ENCODE peak calls at places on chromosomes 6 and 20, in five cellular contexts. O is HepG2, M is A549, U is GM12878, G is K562. I is an unnamed sample.

GRCh38 chr6:105539879-105540278 is 137.0 kb upstream of the PREP start:
- DNase-seq in O (no peak), M (no peak), U (no peak), G (no peak), I (no peak)

GRCh38 chr6:10733151-10733715 is 10.4 kb downstream of the TMEM14C start:
- DNase-seq in O (no peak), M (no peak), U (no peak), G (no peak), I (no peak)

GRCh38 chr6:105484238-105485161 is 81.6 kb upstream of the PREP start:
- DNase-seq in O (peak), M (peak), U (no peak), G (peak), I (peak)

GRCh38 chr6:4840169-4840568 is 64.0 kb downstream of the CDYL start:
- DNase-seq in O (no peak), M (no peak), U (no peak), G (no peak), I (no peak)

GRCh38 chr6:150876598-150876997 is 11.1 kb downstream of the MTHFD1L start:
- DNase-seq in O (no peak), M (no peak), U (no peak), G (no peak), I (no peak)

GRCh38 chr6:25749837-25750236 is 4.7 kb upstream of the SLC17A4 start:
- DNase-seq in O (no peak), M (no peak), U (no peak), G (no peak), I (no peak)

GRCh38 chr6:81475646-81476045 is 276.8 kb downstream of the TENT5A start:
- DNase-seq in O (no peak), M (no peak), U (no peak), G (no peak), I (no peak)

GRCh38 chr6:158225767-158226166 is 57.6 kb downstream of the GTF2H5 start:
- DNase-seq in O (no peak), M (no peak), U (no peak), G (no peak), I (no peak)

GRCh38 chr20:7776148-7776547 is 164.1 kb downstream of the HAO1 start:
- DNase-seq in O (no peak), M (no peak), U (no peak), G (no peak), I (no peak)

GRCh38 chr20:44861547-44862006 is 23.9 kb upstream of the YWHAB start:
- DNase-seq in O (no peak), M (no peak), U (no peak), G (no peak), I (no peak)

GRCh38 chr20:25269057-25269832 is 21.4 kb downstream of the PYGB start:
- DNase-seq in O (no peak), M (no peak), U (no peak), G (no peak), I (peak)

GRCh38 chr6:24234043-24234442 is 108.0 kb downstream of the NRSN1 start:
- DNase-seq in O (no peak), M (no peak), U (no peak), G (no peak), I (no peak)

GRCh38 chr6:130851026-130851425 is 23.8 kb downstream of the SMLR1 start:
- DNase-seq in O (no peak), M (no peak), U (no peak), G (no peak), I (no peak)

GRCh38 chr6:134870677-134871498 is 79.0 kb downstream of the ALDH8A1 start:
- DNase-seq in O (no peak), M (no peak), U (peak), G (no peak), I (no peak)

GRCh38 chr6:133203344-133203697 is 37.8 kb upstream of the EYA4 start:
- DNase-seq in O (no peak), M (no peak), U (no peak), G (no peak), I (no peak)

GRCh38 chr6:43250992-43251373 is 7.7 kb downstream of the TTBK1 start:
- DNase-seq in O (no peak), M (no peak), U (no peak), G (no peak), I (no peak)

GRCh38 chr20:25725639-25726038 is 29.0 kb upstream of the ZNF337 start:
- DNase-seq in O (no peak), M (no peak), U (no peak), G (no peak), I (no peak)

GRCh38 chr6:159463440-159463839 is 229.6 kb downstream of the SOD2 start:
- DNase-seq in O (no peak), M (no peak), U (no peak), G (no peak), I (peak)

GRCh38 chr6:106908386-106908840 is 66.1 kb downstream of the CD24 start:
- DNase-seq in O (no peak), M (no peak), U (no peak), G (no peak), I (no peak)

GRCh38 chr6:139925894-139926641 is 551.6 kb upstream of the CITED2 start:
- DNase-seq in O (peak), M (no peak), U (no peak), G (no peak), I (peak)

GRCh38 chr6:34531580-34532201 is 24.4 kb downstream of the SPDEF start:
- DNase-seq in O (no peak), M (no peak), U (peak), G (peak), I (no peak)

GRCh38 chr20:43032459-43032858 is 157.2 kb downstream of the PTPRT start:
- DNase-seq in O (no peak), M (no peak), U (no peak), G (no peak), I (no peak)

GRCh38 chr20:846894-847278 is 13.4 kb downstream of the FAM110A start:
- DNase-seq in O (no peak), M (no peak), U (no peak), G (no peak), I (no peak)

GRCh38 chr20:2292711-2293110 is 3.1 kb upstream of the TGM3 start:
- DNase-seq in O (no peak), M (no peak), U (no peak), G (no peak), I (no peak)

GRCh38 chr6:75211920-75212590 is 6.2 kb upstream of the COL12A1 start:
- DNase-seq in O (no peak), M (no peak), U (no peak), G (no peak), I (no peak)

GRCh38 chr6:158376650-158377081 is 64.4 kb downstream of the TULP4 start:
- DNase-seq in O (no peak), M (no peak), U (no peak), G (no peak), I (no peak)

GRCh38 chr6:138278326-138278725 is 60.0 kb upstream of the PBOV1 start:
- DNase-seq in O (peak), M (peak), U (no peak), G (peak), I (no peak)

GRCh38 chr6:32081168-32081624 is 27.9 kb downstream of the TNXB start:
- DNase-seq in O (no peak), M (no peak), U (no peak), G (peak), I (peak)

GRCh38 chr20:2873747-2874041 is 413 bp downstream of the PTPRA start:
- DNase-seq in O (peak), M (peak), U (no peak), G (no peak), I (peak)

GRCh38 chr6:158849899-158850806 is 31.0 kb upstream of the EZR start:
- DNase-seq in O (peak), M (peak), U (no peak), G (peak), I (no peak)

GRCh38 chr6:155544677-155545076 is 89.0 kb upstream of the NOX3 start:
- DNase-seq in O (peak), M (no peak), U (no peak), G (no peak), I (no peak)
- TF ChIP-seq SMC3 in O (no peak), M (no peak), U (no peak), G (no peak), I (no peak)

DNA sequence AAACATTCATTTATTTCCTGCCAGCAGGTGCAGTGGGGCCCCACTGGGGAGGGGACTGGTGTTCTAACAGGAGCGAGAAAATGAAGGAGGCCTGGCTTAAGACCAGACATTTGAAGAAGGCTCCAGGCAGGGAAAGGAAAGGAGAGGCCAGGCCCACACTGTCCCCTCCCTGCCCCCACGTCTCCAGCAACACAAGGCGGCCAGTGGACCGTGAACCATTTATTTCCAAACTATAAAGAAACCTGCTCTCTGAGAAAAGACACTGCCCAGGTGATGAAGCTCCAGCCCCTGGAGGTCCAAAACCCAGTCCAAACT is 41.4 kb upstream of the CDH22 start:
- DNase-seq in O (no peak), M (no peak), U (no peak), G (no peak), I (no peak)
- TF ChIP-seq MAX in O (no peak), M (no peak), U (no peak), G (no peak), I (no peak)

DNA sequence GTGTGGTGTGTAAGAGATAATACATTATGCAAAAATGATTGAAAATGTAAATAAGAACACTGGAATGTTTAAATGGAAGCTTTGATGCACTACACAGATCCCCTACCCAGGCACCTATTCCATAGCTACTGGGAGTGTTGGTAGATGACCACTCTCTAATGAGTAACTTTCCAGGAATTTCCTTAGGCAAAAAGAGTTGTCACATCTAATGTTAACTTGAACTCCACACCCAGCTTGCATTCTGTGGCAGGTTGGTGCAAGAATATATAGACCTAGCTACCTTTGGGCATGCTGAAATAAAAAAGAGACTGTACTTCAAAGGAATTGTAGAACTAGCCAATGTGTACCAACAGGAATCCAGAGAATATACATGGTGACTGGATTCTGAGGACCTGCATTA is 1254.2 kb upstream of the EYS start:
- DNase-seq in O (no peak), M (no peak), U (no peak), G (no peak), I (no peak)
- TF ChIP-seq SMC3 in O (no peak), M (no peak), U (no peak), G (no peak), I (no peak)

GRCh38 chr6:125961117-125961516 is 4.5 kb downstream of the HINT3 start:
- DNase-seq in O (no peak), M (no peak), U (no peak), G (no peak), I (no peak)

GRCh38 chr6:125957391-125957693 is 772 bp downstream of the HINT3 start:
- DNase-seq in O (no peak), M (no peak), U (no peak), G (no peak), I (no peak)

GRCh38 chr6:125954735-125955410 is 1.7 kb upstream of the HINT3 start:
- DNase-seq in O (no peak), M (no peak), U (no peak), G (no peak), I (no peak)

GRCh38 chr6:125956506-125957390 is at the start of gene HINT3:
- DNase-seq in O (peak), M (peak), U (peak), G (peak), I (peak)

DNA sequence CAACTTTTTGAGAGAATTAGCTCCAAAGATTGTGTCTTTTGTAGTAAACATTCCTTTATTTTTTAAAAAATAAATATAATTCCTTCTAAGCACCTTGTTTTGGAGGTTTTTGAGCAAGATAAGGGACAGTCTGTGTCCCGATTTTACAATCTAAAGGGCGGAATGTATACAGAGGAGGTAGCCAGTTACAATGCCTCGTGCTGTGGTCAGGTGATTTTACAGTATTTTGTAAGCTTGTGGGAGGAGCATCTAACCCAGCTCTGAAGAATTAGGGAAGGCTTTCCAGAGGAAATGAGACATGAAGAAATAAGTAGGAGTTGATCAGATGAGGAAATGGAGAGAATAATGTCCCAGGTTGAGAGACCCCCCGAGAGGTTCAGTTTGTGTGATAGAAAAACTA is 1.3 kb downstream of the HINT3 start:
- DNase-seq in O (peak), M (no peak), U (no peak), G (no peak), I (no peak)
- TF ChIP-seq MAX in O (peak), M (no peak), U (no peak), G (no peak), I (no peak)

GRCh38 chr20:36932476-36933426 is 18.8 kb downstream of the SAMHD1 start:
- DNase-seq in O (peak), M (no peak), U (no peak), G (no peak), I (no peak)
- TF ChIP-seq SMC3 in O (no peak), M (no peak), U (no peak), G (no peak), I (no peak)

GRCh38 chr6:72218125-72218524 is 331.8 kb downstream of the RIMS1 start:
- DNase-seq in O (peak), M (peak), U (no peak), G (peak), I (peak)
- TF ChIP-seq MAX in O (no peak), M (no peak), U (no peak), G (no peak), I (no peak)

GRCh38 chr20:61659652-61660346 is 405.9 kb downstream of the TAF4 start:
- DNase-seq in O (no peak), M (no peak), U (no peak), G (no peak), I (no peak)
- TF ChIP-seq SMC3 in O (no peak), M (no peak), U (no peak), G (no peak), I (no peak)

GRCh38 chr20:58048096-58048702 is 180.3 kb downstream of the ANKRD60 start:
- DNase-seq in O (peak), M (peak), U (no peak), G (peak), I (no peak)
- TF ChIP-seq MAX in O (no peak), M (no peak), U (no peak), G (no peak), I (no peak)

DNA sequence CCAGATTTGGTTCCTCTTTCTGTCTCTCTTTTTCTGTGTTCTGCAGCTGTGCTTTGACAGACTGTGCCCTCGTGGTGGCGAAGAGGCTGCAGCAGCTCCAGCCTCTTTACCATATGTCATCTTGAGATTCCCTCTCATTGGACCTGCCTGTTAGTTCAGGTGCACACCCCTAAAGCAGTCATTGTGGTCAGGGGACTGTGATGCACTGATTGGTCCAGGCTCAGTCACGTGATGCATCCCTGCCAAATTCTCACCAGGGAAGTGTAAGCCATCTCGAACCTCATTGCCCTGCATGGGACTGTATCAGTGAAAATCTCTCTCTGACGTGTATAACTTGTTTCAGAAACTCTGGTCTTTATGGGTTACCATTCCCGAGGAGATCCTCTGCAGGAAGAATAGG is 160.3 kb downstream of the EYA2 start:
- DNase-seq in O (no peak), M (no peak), U (no peak), G (peak), I (no peak)
- TF ChIP-seq SMC3 in O (no peak), M (no peak), U (no peak), G (no peak), I (no peak)

I was measured in SK-N-SH.